ENCODE peak calls at places on chromosomes 12 and 14, in four cellular contexts. S is T-helper 9 cell, T is Daoy, A is astrocyte of the spinal cord. N is an unnamed sample.

GRCh38 chr12:91327136-91327535 is 144.5 kb upstream of the DCN start:
- DNase-seq in A (no peak), T (no peak), S (no peak), N (no peak)

GRCh38 chr12:47190271-47190750 is 110.6 kb upstream of the AMIGO2 start:
- DNase-seq in S (no peak), A (peak), T (peak), N (peak)

GRCh38 chr14:99961826-99962518 is 103.2 kb upstream of the EVL start:
- DNase-seq in T (no peak), A (no peak), S (no peak), N (no peak)

GRCh38 chr14:91271639-91272038 is 27.1 kb upstream of the GPR68 start:
- DNase-seq in S (no peak), A (no peak), T (no peak), N (no peak)

GRCh38 chr14:54902521-54903420 is at the start of gene GCH1:
- DNase-seq in T (peak), A (peak), S (peak), N (peak)

GRCh38 chr14:103127356-103127755 is 4.1 kb downstream of the TNFAIP2 start:
- DNase-seq in A (no peak), T (no peak), S (no peak), N (no peak)

GRCh38 chr14:31927348-31927826 is 149.7 kb upstream of the ARHGAP5 start:
- DNase-seq in T (peak), A (peak), S (no peak), N (peak)

GRCh38 chr12:93107943-93108342 is 178.8 kb upstream of the EEA1 start:
- DNase-seq in T (no peak), A (no peak), S (no peak), N (no peak)

GRCh38 chr12:102513272-102513671 is 32.9 kb upstream of the IGF1 start:
- DNase-seq in A (no peak), S (no peak), T (no peak), N (no peak)

GRCh38 chr14:35747379-35747778 is 61.7 kb downstream of the RALGAPA1 start:
- DNase-seq in T (no peak), S (no peak), A (no peak), N (no peak)

GRCh38 chr12:120961604-120962486 is 16.5 kb upstream of the HNF1A start:
- DNase-seq in S (no peak), A (no peak), T (no peak), N (no peak)

GRCh38 chr14:54206477-54206876 is 190.3 kb upstream of the CDKN3 start:
- DNase-seq in S (no peak), A (no peak), T (no peak), N (no peak)

GRCh38 chr14:90087433-90087832 is 25.6 kb downstream of the KCNK13 start:
- DNase-seq in S (no peak), T (peak), A (peak), N (peak)

GRCh38 chr12:29725587-29726320 is 58.0 kb downstream of the TMTC1 start:
- DNase-seq in A (peak), S (no peak), T (peak), N (peak)